ENCODE peak calls at places on chromosome 4, in ten cellular contexts. One of them, this sample, is unnamed.

GRCh38 chr4:94758700-94759399 is 1.1 kb downstream of the BMPR1B start:
- DNase-seq in endothelial cell: peak
- DNase-seq in nephron progenitor cell: peak
- DNase-seq in progenitor cell of endocrine pancreas: no peak
- DNase-seq in type B pancreatic cell: no peak
- DNase-seq in upper lobe of right lung: no peak
- DNase-seq in HFFc6: no peak
- DNase-seq in transverse colon: no peak
- DNase-seq in neural crest cell: peak
- DNase-seq in foreskin fibroblast: peak
- DNase-seq in this sample: no peak

GRCh38 chr4:141458501-141458900 is 177.9 kb upstream of the IL15 start:
- DNase-seq in endothelial cell: no peak
- DNase-seq in type B pancreatic cell: no peak
- DNase-seq in transverse colon: no peak
- DNase-seq in nephron progenitor cell: no peak
- DNase-seq in neural crest cell: no peak
- DNase-seq in HFFc6: peak
- DNase-seq in progenitor cell of endocrine pancreas: no peak
- DNase-seq in foreskin fibroblast: peak
- DNase-seq in upper lobe of right lung: no peak
- DNase-seq in this sample: no peak

GRCh38 chr4:108834787-108835384 is 72.0 kb upstream of the ETNPPL start:
- DNase-seq in type B pancreatic cell: no peak
- DNase-seq in endothelial cell: no peak
- DNase-seq in HFFc6: peak
- DNase-seq in neural crest cell: no peak
- DNase-seq in upper lobe of right lung: no peak
- DNase-seq in transverse colon: no peak
- DNase-seq in progenitor cell of endocrine pancreas: no peak
- DNase-seq in foreskin fibroblast: peak
- DNase-seq in nephron progenitor cell: no peak
- DNase-seq in this sample: no peak

GRCh38 chr4:150402968-150403367 is 179.0 kb upstream of the MAB21L2 start:
- DNase-seq in nephron progenitor cell: no peak
- DNase-seq in foreskin fibroblast: no peak
- DNase-seq in HFFc6: no peak
- DNase-seq in upper lobe of right lung: no peak
- DNase-seq in transverse colon: peak
- DNase-seq in progenitor cell of endocrine pancreas: no peak
- DNase-seq in type B pancreatic cell: no peak
- DNase-seq in endothelial cell: no peak
- DNase-seq in neural crest cell: no peak
- DNase-seq in this sample: no peak

GRCh38 chr4:76622717-76623116 is 187.7 kb downstream of the SHROOM3 start:
- DNase-seq in neural crest cell: no peak
- DNase-seq in upper lobe of right lung: no peak
- DNase-seq in foreskin fibroblast: no peak
- DNase-seq in transverse colon: no peak
- DNase-seq in type B pancreatic cell: no peak
- DNase-seq in nephron progenitor cell: no peak
- DNase-seq in endothelial cell: no peak
- DNase-seq in progenitor cell of endocrine pancreas: no peak
- DNase-seq in HFFc6: peak
- DNase-seq in this sample: no peak

GRCh38 chr4:185020293-185020808 is 2.1 kb downstream of the HELT start:
- DNase-seq in progenitor cell of endocrine pancreas: no peak
- DNase-seq in foreskin fibroblast: peak
- DNase-seq in HFFc6: no peak
- DNase-seq in upper lobe of right lung: no peak
- DNase-seq in type B pancreatic cell: no peak
- DNase-seq in nephron progenitor cell: peak
- DNase-seq in transverse colon: no peak
- DNase-seq in endothelial cell: peak
- DNase-seq in neural crest cell: no peak
- DNase-seq in this sample: no peak

GRCh38 chr4:16995451-16995850 is 97.0 kb upstream of the LDB2 start:
- DNase-seq in neural crest cell: no peak
- DNase-seq in nephron progenitor cell: no peak
- DNase-seq in endothelial cell: no peak
- DNase-seq in foreskin fibroblast: no peak
- DNase-seq in HFFc6: no peak
- DNase-seq in type B pancreatic cell: no peak
- DNase-seq in upper lobe of right lung: no peak
- DNase-seq in progenitor cell of endocrine pancreas: no peak
- DNase-seq in transverse colon: no peak
- DNase-seq in this sample: no peak

GRCh38 chr4:151652841-151653547 is 107.8 kb downstream of the GATB start:
- DNase-seq in progenitor cell of endocrine pancreas: no peak
- DNase-seq in neural crest cell: no peak
- DNase-seq in upper lobe of right lung: no peak
- DNase-seq in transverse colon: no peak
- DNase-seq in foreskin fibroblast: peak
- DNase-seq in endothelial cell: no peak
- DNase-seq in type B pancreatic cell: no peak
- DNase-seq in HFFc6: peak
- DNase-seq in nephron progenitor cell: no peak
- DNase-seq in this sample: no peak

GRCh38 chr4:110550260-110550659 is 72.6 kb downstream of the PITX2 start:
- DNase-seq in foreskin fibroblast: peak
- DNase-seq in endothelial cell: no peak
- DNase-seq in type B pancreatic cell: no peak
- DNase-seq in upper lobe of right lung: no peak
- DNase-seq in neural crest cell: no peak
- DNase-seq in progenitor cell of endocrine pancreas: no peak
- DNase-seq in nephron progenitor cell: no peak
- DNase-seq in transverse colon: no peak
- DNase-seq in HFFc6: peak
- DNase-seq in this sample: no peak

GRCh38 chr4:41258783-41259182 is 2.1 kb downstream of the UCHL1 start:
- DNase-seq in endothelial cell: peak
- DNase-seq in HFFc6: peak
- DNase-seq in nephron progenitor cell: peak
- DNase-seq in neural crest cell: no peak
- DNase-seq in foreskin fibroblast: peak
- DNase-seq in type B pancreatic cell: no peak
- DNase-seq in upper lobe of right lung: no peak
- DNase-seq in progenitor cell of endocrine pancreas: no peak
- DNase-seq in transverse colon: no peak
- DNase-seq in this sample: no peak

GRCh38 chr4:40317921-40318658 is 17.0 kb upstream of the CHRNA9 start:
- DNase-seq in transverse colon: no peak
- DNase-seq in HFFc6: no peak
- DNase-seq in foreskin fibroblast: no peak
- DNase-seq in endothelial cell: no peak
- DNase-seq in nephron progenitor cell: no peak
- DNase-seq in progenitor cell of endocrine pancreas: no peak
- DNase-seq in neural crest cell: no peak
- DNase-seq in type B pancreatic cell: no peak
- DNase-seq in upper lobe of right lung: no peak
- DNase-seq in this sample: no peak

GRCh38 chr4:42750091-42750490 is 93.2 kb upstream of the ATP8A1 start:
- DNase-seq in transverse colon: no peak
- DNase-seq in endothelial cell: peak
- DNase-seq in upper lobe of right lung: no peak
- DNase-seq in neural crest cell: no peak
- DNase-seq in type B pancreatic cell: no peak
- DNase-seq in HFFc6: no peak
- DNase-seq in foreskin fibroblast: no peak
- DNase-seq in nephron progenitor cell: no peak
- DNase-seq in progenitor cell of endocrine pancreas: no peak
- DNase-seq in this sample: no peak
- TF ChIP-seq CTCF in transverse colon: no peak
- TF ChIP-seq CTCF in endothelial cell: no peak
- TF ChIP-seq CTCF in upper lobe of right lung: peak
- TF ChIP-seq CTCF in neural crest cell: peak
- TF ChIP-seq CTCF in type B pancreatic cell: peak
- TF ChIP-seq CTCF in HFFc6: no peak
- TF ChIP-seq CTCF in foreskin fibroblast: no peak
- TF ChIP-seq CTCF in nephron progenitor cell: no peak
- TF ChIP-seq CTCF in progenitor cell of endocrine pancreas: no peak
- TF ChIP-seq CTCF in this sample: no peak

DNA sequence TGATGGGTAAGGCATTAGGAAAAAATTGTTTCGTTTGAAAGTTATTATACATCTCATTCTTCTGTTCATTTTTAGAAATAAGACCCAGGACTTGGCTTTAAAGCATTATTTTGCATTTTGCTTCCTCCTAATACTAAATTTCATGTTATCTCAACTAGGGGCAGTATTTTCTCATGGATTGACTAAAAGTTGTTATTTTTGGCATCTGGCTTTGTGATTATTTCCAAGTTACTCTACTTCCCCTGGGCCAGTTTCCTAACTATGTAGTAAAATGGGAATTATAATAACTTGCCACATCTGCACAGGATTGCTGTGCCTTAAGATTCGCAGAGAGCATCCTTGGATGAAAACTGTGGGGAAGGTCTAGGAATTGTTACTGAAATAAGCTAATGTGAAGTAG is 3.0 kb downstream of the RBPJ start:
- DNase-seq in upper lobe of right lung: no peak
- DNase-seq in nephron progenitor cell: no peak
- DNase-seq in transverse colon: no peak
- DNase-seq in progenitor cell of endocrine pancreas: no peak
- DNase-seq in type B pancreatic cell: no peak
- DNase-seq in endothelial cell: no peak
- DNase-seq in HFFc6: peak
- DNase-seq in neural crest cell: no peak
- DNase-seq in foreskin fibroblast: peak
- DNase-seq in this sample: no peak
- TF ChIP-seq CTCF in upper lobe of right lung: peak
- TF ChIP-seq CTCF in nephron progenitor cell: no peak
- TF ChIP-seq CTCF in transverse colon: no peak
- TF ChIP-seq CTCF in progenitor cell of endocrine pancreas: no peak
- TF ChIP-seq CTCF in type B pancreatic cell: no peak
- TF ChIP-seq CTCF in endothelial cell: no peak
- TF ChIP-seq CTCF in HFFc6: peak
- TF ChIP-seq CTCF in neural crest cell: peak
- TF ChIP-seq CTCF in foreskin fibroblast: no peak
- TF ChIP-seq CTCF in this sample: no peak

GRCh38 chr4:169000315-169000714 is 9.7 kb downstream of the CBR4 start:
- DNase-seq in type B pancreatic cell: no peak
- DNase-seq in progenitor cell of endocrine pancreas: no peak
- DNase-seq in transverse colon: no peak
- DNase-seq in HFFc6: no peak
- DNase-seq in foreskin fibroblast: no peak
- DNase-seq in neural crest cell: no peak
- DNase-seq in upper lobe of right lung: no peak
- DNase-seq in nephron progenitor cell: no peak
- DNase-seq in endothelial cell: no peak
- DNase-seq in this sample: no peak

GRCh38 chr4:169008478-169008877 is 1.6 kb downstream of the CBR4 start:
- DNase-seq in upper lobe of right lung: no peak
- DNase-seq in neural crest cell: no peak
- DNase-seq in nephron progenitor cell: no peak
- DNase-seq in progenitor cell of endocrine pancreas: no peak
- DNase-seq in transverse colon: no peak
- DNase-seq in HFFc6: no peak
- DNase-seq in endothelial cell: no peak
- DNase-seq in foreskin fibroblast: no peak
- DNase-seq in type B pancreatic cell: no peak
- DNase-seq in this sample: no peak

GRCh38 chr4:169010125-169011023 is at the start of gene CBR4:
- DNase-seq in HFFc6: peak
- DNase-seq in neural crest cell: peak
- DNase-seq in upper lobe of right lung: peak
- DNase-seq in nephron progenitor cell: peak
- DNase-seq in foreskin fibroblast: peak
- DNase-seq in progenitor cell of endocrine pancreas: peak
- DNase-seq in transverse colon: peak
- DNase-seq in endothelial cell: peak
- DNase-seq in type B pancreatic cell: peak
- DNase-seq in this sample: peak

GRCh38 chr4:169009281-169010124 is 552 bp downstream of the CBR4 start:
- DNase-seq in nephron progenitor cell: peak
- DNase-seq in foreskin fibroblast: peak
- DNase-seq in upper lobe of right lung: peak
- DNase-seq in transverse colon: peak
- DNase-seq in HFFc6: peak
- DNase-seq in neural crest cell: peak
- DNase-seq in type B pancreatic cell: peak
- DNase-seq in progenitor cell of endocrine pancreas: peak
- DNase-seq in endothelial cell: peak
- DNase-seq in this sample: peak

DNA sequence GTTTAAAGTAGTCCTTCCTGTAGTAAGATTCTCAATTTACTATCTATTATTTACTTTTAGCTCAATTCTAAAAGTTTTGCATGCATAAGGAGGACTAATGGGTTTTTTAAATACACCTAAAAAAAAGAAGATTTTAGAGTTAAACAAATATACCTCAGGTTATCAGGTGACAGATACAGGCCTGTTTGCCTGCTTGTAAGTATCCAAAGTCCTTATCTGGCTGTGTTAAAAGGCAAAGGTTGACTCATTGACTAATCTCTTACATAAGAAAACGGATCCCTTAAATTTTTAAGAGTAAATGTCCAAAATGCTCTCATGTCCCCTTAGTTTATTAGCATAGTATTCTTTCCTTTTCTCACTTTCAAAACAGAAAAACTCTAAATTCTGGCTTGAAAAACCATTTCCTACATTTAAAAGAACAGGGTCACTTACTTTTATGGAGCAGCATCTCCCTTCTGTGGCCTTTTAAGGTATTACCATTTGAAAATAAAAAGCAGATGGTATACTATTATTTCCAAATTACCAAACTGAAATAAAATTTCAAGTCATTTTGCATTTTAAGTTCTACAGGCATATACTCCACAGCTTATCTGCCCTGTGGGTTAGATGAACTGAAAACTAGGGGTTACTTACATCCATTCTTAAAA is 4.5 kb downstream of the CBR4 start:
- DNase-seq in foreskin fibroblast: peak
- DNase-seq in transverse colon: no peak
- DNase-seq in progenitor cell of endocrine pancreas: no peak
- DNase-seq in neural crest cell: no peak
- DNase-seq in HFFc6: peak
- DNase-seq in upper lobe of right lung: no peak
- DNase-seq in endothelial cell: no peak
- DNase-seq in nephron progenitor cell: no peak
- DNase-seq in type B pancreatic cell: no peak
- DNase-seq in this sample: no peak
- TF ChIP-seq CTCF in foreskin fibroblast: peak
- TF ChIP-seq CTCF in transverse colon: peak
- TF ChIP-seq CTCF in progenitor cell of endocrine pancreas: peak
- TF ChIP-seq CTCF in neural crest cell: peak
- TF ChIP-seq CTCF in HFFc6: peak
- TF ChIP-seq CTCF in upper lobe of right lung: peak
- TF ChIP-seq CTCF in endothelial cell: peak
- TF ChIP-seq CTCF in nephron progenitor cell: peak
- TF ChIP-seq CTCF in type B pancreatic cell: peak
- TF ChIP-seq CTCF in this sample: peak

DNA sequence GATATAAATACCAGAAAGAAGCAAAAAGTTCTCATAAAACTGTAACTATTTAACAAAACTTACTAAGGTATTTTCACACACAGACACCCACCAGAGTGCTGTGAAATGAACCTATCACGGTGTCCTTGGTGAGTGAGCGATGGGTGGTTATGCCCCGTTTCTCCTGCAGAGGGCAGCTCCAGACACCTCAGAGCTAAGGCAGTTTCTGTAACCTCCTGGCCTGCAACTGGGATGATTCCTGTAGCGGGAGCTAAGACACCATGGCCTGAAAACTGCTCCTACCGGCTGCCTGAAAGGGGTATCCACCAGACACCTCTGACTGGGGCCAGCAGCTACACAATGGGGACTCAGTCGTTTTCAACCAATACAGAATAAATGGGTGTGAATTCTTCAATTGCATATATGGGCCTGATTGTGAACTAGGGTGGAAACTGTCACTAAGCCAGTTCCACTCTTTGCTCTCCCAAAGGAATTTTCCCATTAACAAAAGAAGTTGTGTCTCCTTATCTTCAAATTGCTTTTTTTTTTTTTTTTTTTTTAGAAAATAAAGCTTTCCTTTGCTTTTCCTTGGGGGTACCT is 2375.8 kb upstream of the TENM3 start:
- DNase-seq in neural crest cell: peak
- DNase-seq in nephron progenitor cell: peak
- DNase-seq in progenitor cell of endocrine pancreas: peak
- DNase-seq in foreskin fibroblast: no peak
- DNase-seq in endothelial cell: peak
- DNase-seq in type B pancreatic cell: no peak
- DNase-seq in HFFc6: no peak
- DNase-seq in upper lobe of right lung: no peak
- DNase-seq in transverse colon: peak
- DNase-seq in this sample: no peak
- TF ChIP-seq CTCF in neural crest cell: peak
- TF ChIP-seq CTCF in nephron progenitor cell: peak
- TF ChIP-seq CTCF in progenitor cell of endocrine pancreas: peak
- TF ChIP-seq CTCF in foreskin fibroblast: peak
- TF ChIP-seq CTCF in endothelial cell: peak
- TF ChIP-seq CTCF in type B pancreatic cell: peak
- TF ChIP-seq CTCF in HFFc6: peak
- TF ChIP-seq CTCF in upper lobe of right lung: peak
- TF ChIP-seq CTCF in transverse colon: peak
- TF ChIP-seq CTCF in this sample: peak

This sample was measured in CD14-positive monocyte.